ENCODE peak calls at places on chromosomes 2 and 18, in six cellular contexts. One of them, this sample, is unnamed.

GRCh38 chr2:28583899-28584553 is 88.2 kb downstream of the PLB1 start:
- DNase-seq in NCI-H2029: no peak
- DNase-seq in RKO: peak
- DNase-seq in body of pancreas: peak
- DNase-seq in A549: peak
- DNase-seq in epithelial cell of esophagus: peak
- DNase-seq in this sample: peak

GRCh38 chr2:229780856-229781773 is 66.8 kb upstream of the DNER start:
- DNase-seq in NCI-H2029: peak
- DNase-seq in RKO: peak
- DNase-seq in body of pancreas: no peak
- DNase-seq in A549: peak
- DNase-seq in epithelial cell of esophagus: peak
- DNase-seq in this sample: no peak

GRCh38 chr18:3340015-3340681 is 78.2 kb downstream of the MYL12B start:
- DNase-seq in NCI-H2029: no peak
- DNase-seq in RKO: peak
- DNase-seq in body of pancreas: no peak
- DNase-seq in A549: no peak
- DNase-seq in epithelial cell of esophagus: peak
- DNase-seq in this sample: no peak

GRCh38 chr18:11150271-11150615 is 874 bp upstream of the PIEZO2 start:
- DNase-seq in NCI-H2029: no peak
- DNase-seq in RKO: no peak
- DNase-seq in body of pancreas: no peak
- DNase-seq in A549: no peak
- DNase-seq in epithelial cell of esophagus: no peak
- DNase-seq in this sample: no peak

GRCh38 chr18:44093253-44093652 is 587.4 kb upstream of the SETBP1 start:
- DNase-seq in NCI-H2029: no peak
- DNase-seq in RKO: no peak
- DNase-seq in body of pancreas: no peak
- DNase-seq in A549: no peak
- DNase-seq in epithelial cell of esophagus: no peak
- DNase-seq in this sample: no peak

GRCh38 chr2:158928965-158929364 is 39.5 kb upstream of the TANC1 start:
- DNase-seq in NCI-H2029: no peak
- DNase-seq in RKO: no peak
- DNase-seq in body of pancreas: no peak
- DNase-seq in A549: no peak
- DNase-seq in epithelial cell of esophagus: peak
- DNase-seq in this sample: no peak

GRCh38 chr2:85237849-85238570 is 89.8 kb downstream of the TGOLN2 start:
- DNase-seq in NCI-H2029: no peak
- DNase-seq in RKO: no peak
- DNase-seq in body of pancreas: peak
- DNase-seq in A549: no peak
- DNase-seq in epithelial cell of esophagus: peak
- DNase-seq in this sample: no peak

GRCh38 chr2:32847734-32848133 is 99.0 kb upstream of the LTBP1 start:
- DNase-seq in NCI-H2029: no peak
- DNase-seq in RKO: no peak
- DNase-seq in body of pancreas: no peak
- DNase-seq in A549: no peak
- DNase-seq in epithelial cell of esophagus: no peak
- DNase-seq in this sample: no peak

GRCh38 chr2:81979051-81979450 is 1674.5 kb upstream of the LRRTM1 start:
- DNase-seq in NCI-H2029: no peak
- DNase-seq in RKO: no peak
- DNase-seq in body of pancreas: no peak
- DNase-seq in A549: no peak
- DNase-seq in epithelial cell of esophagus: no peak
- DNase-seq in this sample: no peak

GRCh38 chr2:162938387-162938786 is 99.8 kb upstream of the KCNH7 start:
- DNase-seq in NCI-H2029: no peak
- DNase-seq in RKO: no peak
- DNase-seq in body of pancreas: no peak
- DNase-seq in A549: no peak
- DNase-seq in epithelial cell of esophagus: no peak
- DNase-seq in this sample: no peak

GRCh38 chr2:138137949-138138348 is 173.7 kb downstream of the HNMT start:
- DNase-seq in NCI-H2029: no peak
- DNase-seq in RKO: no peak
- DNase-seq in body of pancreas: no peak
- DNase-seq in A549: no peak
- DNase-seq in epithelial cell of esophagus: peak
- DNase-seq in this sample: no peak

GRCh38 chr2:232351686-232352510 is 26.7 kb upstream of the ALPP start:
- DNase-seq in NCI-H2029: no peak
- DNase-seq in RKO: no peak
- DNase-seq in body of pancreas: no peak
- DNase-seq in A549: no peak
- DNase-seq in epithelial cell of esophagus: no peak
- DNase-seq in this sample: no peak

GRCh38 chr2:43745457-43745856 is 28.4 kb upstream of the DYNC2LI1 start:
- DNase-seq in NCI-H2029: no peak
- DNase-seq in RKO: no peak
- DNase-seq in body of pancreas: peak
- DNase-seq in A549: no peak
- DNase-seq in epithelial cell of esophagus: no peak
- DNase-seq in this sample: no peak

GRCh38 chr2:68789603-68790002 is 55.0 kb downstream of the ARHGAP25 start:
- DNase-seq in NCI-H2029: no peak
- DNase-seq in RKO: no peak
- DNase-seq in body of pancreas: no peak
- DNase-seq in A549: no peak
- DNase-seq in epithelial cell of esophagus: no peak
- DNase-seq in this sample: no peak

GRCh38 chr2:30752811-30753210 is 54.4 kb downstream of the CAPN13 start:
- DNase-seq in NCI-H2029: no peak
- DNase-seq in RKO: no peak
- DNase-seq in body of pancreas: no peak
- DNase-seq in A549: no peak
- DNase-seq in epithelial cell of esophagus: no peak
- DNase-seq in this sample: no peak

This sample was measured in stimulated activated CD4-positive, alpha-beta T cell treated with anti-CD3 and anti-CD28 coated beads, Interleukin-15, amount 100 ng/mL, for 1 hour.